ENCODE peak calls at places on chromosomes 2 and 18, in five cellular contexts. P is T-helper 2 cell; H is NCI-H82; V is brain microvascular endothelial cell; Q is activated CD8-positive, alpha-beta memory T cell treated with anti-CD3 and anti-CD28 coated beads for 24 hours. J is an unnamed sample.

GRCh38 chr2:204373942-204374341 is 171.3 kb upstream of the PARD3B start:
- DNase-seq in P (no peak), H (no peak), V (no peak), Q (no peak), J (peak)

GRCh38 chr2:214185546-214185945 is 225.3 kb upstream of the VWC2L start:
- DNase-seq in P (no peak), H (no peak), V (no peak), Q (no peak), J (no peak)

GRCh38 chr2:188984680-188985079 is 10.5 kb downstream of the COL3A1 start:
- DNase-seq in P (no peak), H (no peak), V (peak), Q (no peak), J (no peak)

GRCh38 chr2:42959993-42960834 is 167.8 kb upstream of the HAAO start:
- DNase-seq in P (no peak), H (no peak), V (no peak), Q (peak), J (no peak)

GRCh38 chr2:42128731-42129486 is 40.2 kb upstream of the EML4 start:
- DNase-seq in P (no peak), H (peak), V (no peak), Q (peak), J (no peak)

GRCh38 chr2:146826388-146826787 is 1018.4 kb upstream of the ACVR2A start:
- DNase-seq in P (no peak), H (peak), V (no peak), Q (no peak), J (no peak)

GRCh38 chr2:38454081-38454480 is 77.0 kb upstream of the ATL2 start:
- DNase-seq in P (no peak), H (no peak), V (no peak), Q (no peak), J (peak)

GRCh38 chr18:79939096-79939495 is 12.4 kb downstream of the SLC66A2 start:
- DNase-seq in P (no peak), H (no peak), V (no peak), Q (no peak), J (no peak)

GRCh38 chr2:141517180-141517851 is 613.5 kb downstream of the LRP1B start:
- DNase-seq in P (no peak), H (no peak), V (no peak), Q (no peak), J (no peak)

GRCh38 chr2:150486539-150487484 is 655 bp downstream of the RND3 start:
- DNase-seq in P (no peak), H (peak), V (no peak), Q (no peak), J (no peak)

GRCh38 chr2:240426797-240427721 is 8.4 kb upstream of the GPC1 start:
- DNase-seq in P (no peak), H (no peak), V (peak), Q (no peak), J (peak)

GRCh38 chr2:239905306-239905705 is 119.8 kb downstream of the NDUFA10 start:
- DNase-seq in P (no peak), H (no peak), V (no peak), Q (no peak), J (no peak)

GRCh38 chr2:31347788-31348187 is 66.8 kb downstream of the XDH start:
- DNase-seq in P (no peak), H (peak), V (peak), Q (no peak), J (no peak)

GRCh38 chr18:40867452-40867851 is 1087.6 kb upstream of the PIK3C3 start:
- DNase-seq in P (no peak), H (no peak), V (peak), Q (no peak), J (peak)

GRCh38 chr2:207676827-207677354 is 34.5 kb upstream of the CCNYL1 start:
- DNase-seq in P (no peak), H (no peak), V (peak), Q (no peak), J (peak)

GRCh38 chr2:137888845-137889244 is 75.4 kb upstream of the HNMT start:
- DNase-seq in P (no peak), H (peak), V (peak), Q (no peak), J (peak)

GRCh38 chr2:174337337-174338154 is 2.8 kb downstream of the SP9 start:
- DNase-seq in P (no peak), H (peak), V (no peak), Q (peak), J (peak)

GRCh38 chr2:148552675-148553331 is 91.7 kb upstream of the EPC2 start:
- DNase-seq in P (no peak), H (no peak), V (no peak), Q (no peak), J (no peak)

GRCh38 chr2:101831351-101831865 is 133.9 kb downstream of the MAP4K4 start:
- DNase-seq in P (peak), H (peak), V (peak), Q (peak), J (peak)

GRCh38 chr2:184004289-184004944 is 593.9 kb upstream of the ZNF804A start:
- DNase-seq in P (no peak), H (peak), V (peak), Q (no peak), J (no peak)

GRCh38 chr2:203688798-203689197 is 17.6 kb upstream of the CD28 start:
- DNase-seq in P (no peak), H (no peak), V (peak), Q (no peak), J (no peak)

GRCh38 chr18:26802330-26803200 is 62.9 kb downstream of the AQP4 start:
- DNase-seq in P (no peak), H (peak), V (no peak), Q (no peak), J (peak)